ENCODE peak calls at places on chromosomes 7 and 10, in four cellular contexts. T, N, D and L are unnamed samples.

GRCh38 chr10:49512121-49512809 is 26.7 kb downstream of the ERCC6 start:
- DNase-seq in D (no peak), N (peak), T (peak), L (peak)

GRCh38 chr10:11403116-11403515 is 208.3 kb downstream of the USP6NL start:
- DNase-seq in D (no peak), T (no peak), N (no peak), L (no peak)

GRCh38 chr7:111400088-111400487 is 162.2 kb downstream of the IMMP2L start:
- DNase-seq in T (no peak), D (no peak), N (no peak), L (no peak)

GRCh38 chr10:59072038-59072437 is 104.4 kb upstream of the PHYHIPL start:
- DNase-seq in T (no peak), D (no peak), N (no peak), L (no peak)

GRCh38 chr7:41834805-41835694 is 132.2 kb upstream of the INHBA start:
- DNase-seq in D (no peak), N (no peak), T (no peak), L (no peak)

GRCh38 chr10:79106251-79106650 is 37.5 kb downstream of the ZMIZ1 start:
- DNase-seq in N (no peak), T (no peak), D (no peak), L (no peak)

GRCh38 chr10:24153016-24153415 is 55.9 kb upstream of the KIAA1217 start:
- DNase-seq in D (no peak), N (no peak), T (no peak), L (no peak)

GRCh38 chr7:152459724-152460251 is 24.0 kb upstream of the KMT2C start:
- DNase-seq in D (no peak), T (peak), N (no peak), L (no peak)

GRCh38 chr10:103784723-103785418 is 70.5 kb downstream of the SH3PXD2A start:
- DNase-seq in T (no peak), N (no peak), D (no peak), L (no peak)

GRCh38 chr7:3592438-3593134 is 291.5 kb downstream of the SDK1 start:
- DNase-seq in T (no peak), N (peak), D (no peak), L (no peak)

GRCh38 chr10:21531164-21531563 is 2.9 kb upstream of the MLLT10 start:
- DNase-seq in N (no peak), D (no peak), T (peak), L (no peak)

GRCh38 chr10:85789125-85789524 is 577.5 kb downstream of the GRID1 start:
- DNase-seq in D (no peak), N (no peak), T (no peak), L (no peak)

GRCh38 chr7:144903201-144903600 is 67.3 kb upstream of the TPK1 start:
- DNase-seq in D (no peak), T (no peak), N (no peak), L (no peak)

GRCh38 chr10:69465457-69466157 is 14.3 kb downstream of the TSPAN15 start:
- DNase-seq in N (no peak), T (no peak), D (no peak), L (no peak)

GRCh38 chr7:42733040-42733439 is 178.8 kb downstream of the C7orf25 start:
- DNase-seq in D (no peak), N (no peak), T (no peak), L (no peak)

GRCh38 chr7:136405931-136406777 is 429.0 kb upstream of the MTPN start:
- DNase-seq in N (peak), D (no peak), T (peak), L (peak)

GRCh38 chr7:79789584-79790345 is 336.3 kb upstream of the MAGI2 start:
- DNase-seq in D (no peak), T (no peak), N (no peak), L (no peak)

GRCh38 chr10:125455855-125456254 is 227.1 kb downstream of the TEX36 start:
- DNase-seq in T (no peak), D (no peak), N (no peak), L (no peak)

GRCh38 chr10:128009768-128010167 is 102.9 kb downstream of the PTPRE start:
- DNase-seq in N (no peak), T (no peak), D (no peak), L (no peak)

GRCh38 chr10:113922787-113923570 is 68.5 kb downstream of the NHLRC2 start:
- DNase-seq in N (no peak), T (no peak), D (no peak), L (no peak)

GRCh38 chr10:113005380-113005779 is 55.3 kb downstream of the TCF7L2 start:
- DNase-seq in T (no peak), N (no peak), D (no peak), L (no peak)

GRCh38 chr10:132944510-132944909 is 2.1 kb upstream of the CFAP46 start:
- DNase-seq in N (no peak), D (no peak), T (no peak), L (no peak)

GRCh38 chr10:130611239-130611638 is 475.0 kb downstream of the GLRX3 start:
- DNase-seq in D (no peak), N (no peak), T (no peak), L (no peak)
- TF ChIP-seq TARDBP in D (no peak), N (no peak), T (no peak), L (no peak)

DNA sequence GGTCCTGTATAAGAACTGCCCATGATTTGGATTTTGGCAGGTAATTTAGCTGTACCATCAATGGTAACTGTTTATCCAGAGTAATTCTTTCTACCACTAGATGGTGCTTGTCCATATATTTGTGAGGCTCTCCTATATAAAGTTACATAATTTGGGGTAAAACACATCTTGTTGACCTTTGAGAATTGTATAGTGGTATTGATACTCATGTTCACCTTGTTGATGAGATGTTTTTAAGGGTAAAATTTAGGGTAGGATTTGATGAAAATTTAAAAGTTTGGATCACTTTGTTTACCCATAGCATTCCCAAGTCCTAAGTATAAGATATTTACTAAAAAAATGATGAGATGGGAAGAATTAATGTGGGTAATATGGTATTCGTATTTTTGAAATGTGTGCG is 31.6 kb downstream of the ST7 start:
- DNase-seq in T (peak), D (no peak), N (peak), L (peak)
- TF ChIP-seq FOXK2 in T (no peak), D (no peak), N (no peak), L (no peak)

GRCh38 chr7:461118-461452 is 58.6 kb downstream of the PDGFA start:
- DNase-seq in T (no peak), D (no peak), N (no peak), L (no peak)
- TF ChIP-seq BHLHE40 in T (no peak), D (no peak), N (no peak), L (no peak)

DNA sequence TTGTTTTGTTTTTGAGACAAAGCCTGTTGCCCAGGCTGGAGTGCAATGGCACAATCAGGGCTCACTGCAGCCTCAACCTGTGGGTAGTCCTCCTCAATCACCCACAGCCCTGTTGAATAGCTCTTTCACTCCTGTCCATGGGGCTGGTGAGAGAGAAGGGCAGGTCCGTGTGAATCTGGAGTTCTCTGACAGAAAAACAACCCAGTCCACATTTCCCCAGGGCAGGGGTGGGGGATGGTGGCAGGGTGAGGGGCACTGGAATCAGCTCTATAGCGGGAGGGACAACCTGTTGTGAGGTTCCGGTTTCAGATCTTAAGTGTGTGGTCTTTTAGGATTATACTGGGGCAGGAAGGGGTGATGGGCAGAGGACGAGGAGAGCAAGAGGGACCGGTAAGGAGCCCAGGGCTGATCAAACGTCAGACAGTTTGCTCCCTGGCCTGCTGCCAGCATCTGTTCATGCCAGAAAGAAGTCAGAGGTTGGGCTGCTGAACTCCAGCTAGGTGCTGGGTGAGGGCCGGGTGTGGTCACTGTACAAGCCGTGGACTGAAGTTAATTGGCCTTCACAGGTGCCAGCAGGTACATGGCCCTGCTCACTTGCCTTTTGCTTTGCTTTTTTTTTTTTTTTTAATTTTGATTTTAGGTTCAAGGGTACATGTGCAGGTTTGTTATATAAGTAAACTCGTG is 33.2 kb upstream of the MKRN1 start:
- DNase-seq in T (peak), D (no peak), N (peak), L (peak)
- TF ChIP-seq TARDBP in T (no peak), D (no peak), N (no peak), L (no peak)

GRCh38 chr7:101669307-101669706 is 40.2 kb upstream of the MYL10 start:
- DNase-seq in N (no peak), D (no peak), T (peak), L (no peak)
- TF ChIP-seq FOXK2 in N (no peak), D (no peak), T (no peak), L (no peak)

DNA sequence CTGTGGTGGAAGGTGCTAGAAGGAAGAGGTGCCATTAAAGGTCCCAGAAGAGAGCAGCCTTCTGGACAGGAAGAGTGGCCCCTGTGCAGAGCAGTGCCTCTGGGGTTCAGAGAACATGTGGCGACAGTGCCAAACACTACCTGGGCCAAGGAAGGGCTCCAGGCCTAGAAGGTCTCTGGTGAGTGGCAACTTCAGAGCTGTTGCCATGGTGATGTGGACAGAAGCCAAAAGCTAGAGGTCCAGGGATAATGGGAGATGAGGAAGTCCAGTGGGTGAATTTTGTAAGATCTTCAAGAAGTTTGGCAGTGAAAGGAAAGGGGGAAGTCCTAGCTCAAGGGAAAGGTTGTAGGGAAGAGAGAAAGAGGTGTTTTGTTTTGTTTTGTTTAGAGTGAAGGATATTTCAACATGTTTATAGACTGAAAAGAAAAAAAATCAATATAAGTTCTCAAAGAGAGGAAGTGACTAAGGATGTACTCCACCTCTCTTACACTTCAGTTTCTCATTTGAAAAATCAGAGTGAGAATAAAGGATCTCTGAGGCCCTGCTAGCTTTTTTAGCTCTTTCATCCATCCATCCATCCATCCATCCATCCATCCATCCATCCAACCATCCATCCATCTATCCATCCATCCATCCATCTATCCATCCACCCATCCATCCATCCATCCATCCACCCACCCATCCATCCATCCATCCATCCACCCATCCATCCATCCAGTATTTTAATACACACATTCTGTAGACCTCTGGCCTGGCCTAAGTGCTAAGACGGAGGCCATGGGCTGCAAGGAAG is 77.1 kb upstream of the DUSP5 start:
- DNase-seq in N (no peak), T (no peak), D (no peak), L (no peak)
- TF ChIP-seq BHLHE40 in N (no peak), T (no peak), D (no peak), L (no peak)

DNA sequence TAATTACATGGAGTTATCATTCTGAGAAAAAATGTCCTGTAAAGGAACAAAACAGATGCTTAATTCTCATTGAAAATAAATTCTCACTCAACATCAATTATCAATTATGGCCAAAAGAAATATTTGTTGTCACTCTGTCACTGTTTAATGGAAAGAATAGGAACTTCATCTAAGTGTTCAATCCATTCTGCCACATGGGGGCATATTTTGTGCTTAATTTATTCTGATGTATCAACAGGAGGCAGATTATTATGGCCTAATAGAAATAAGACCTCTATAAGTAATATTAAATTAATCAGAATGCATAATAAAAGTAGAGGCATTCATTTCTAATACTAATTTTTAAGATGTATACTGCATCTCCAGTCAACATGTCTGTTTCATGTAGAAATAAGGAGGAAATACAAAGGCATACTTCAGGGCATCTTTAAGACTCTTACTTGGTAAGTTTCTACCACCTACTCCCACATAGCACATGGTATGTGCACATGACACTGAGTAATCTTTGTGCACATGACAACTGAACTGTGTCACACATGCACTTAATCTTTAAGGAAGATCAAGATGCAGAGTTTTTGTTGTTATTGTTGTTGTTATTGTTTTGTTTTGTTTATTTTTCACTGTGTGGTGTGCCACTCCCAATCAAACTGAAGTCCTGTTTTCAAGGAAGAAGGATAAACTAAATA is 420.4 kb upstream of the SEMA3A start:
- DNase-seq in D (no peak), N (no peak), T (no peak), L (no peak)
- TF ChIP-seq TARDBP in D (no peak), N (no peak), T (no peak), L (no peak)

DNA sequence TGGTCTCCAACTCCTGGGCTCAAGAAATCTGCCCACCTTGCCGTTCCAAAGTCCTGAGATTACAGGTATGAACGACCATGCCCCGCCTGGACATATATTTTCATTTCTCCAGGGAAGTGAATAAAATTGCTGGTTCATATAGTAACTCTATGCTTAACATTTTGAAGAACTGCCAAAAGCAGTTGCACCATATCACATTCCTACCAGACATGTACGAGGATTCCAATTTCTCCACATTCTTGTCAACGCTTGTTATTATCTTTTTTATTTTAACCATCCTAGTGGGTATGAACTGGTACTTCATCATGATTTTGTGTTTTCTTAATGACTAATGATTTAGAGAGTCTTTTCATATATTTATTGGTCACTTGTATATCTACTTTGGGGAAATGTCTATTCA is 21.9 kb upstream of the CPN1 start:
- DNase-seq in D (no peak), T (no peak), N (no peak), L (no peak)
- TF ChIP-seq FOXK2 in D (no peak), T (no peak), N (no peak), L (no peak)

DNA sequence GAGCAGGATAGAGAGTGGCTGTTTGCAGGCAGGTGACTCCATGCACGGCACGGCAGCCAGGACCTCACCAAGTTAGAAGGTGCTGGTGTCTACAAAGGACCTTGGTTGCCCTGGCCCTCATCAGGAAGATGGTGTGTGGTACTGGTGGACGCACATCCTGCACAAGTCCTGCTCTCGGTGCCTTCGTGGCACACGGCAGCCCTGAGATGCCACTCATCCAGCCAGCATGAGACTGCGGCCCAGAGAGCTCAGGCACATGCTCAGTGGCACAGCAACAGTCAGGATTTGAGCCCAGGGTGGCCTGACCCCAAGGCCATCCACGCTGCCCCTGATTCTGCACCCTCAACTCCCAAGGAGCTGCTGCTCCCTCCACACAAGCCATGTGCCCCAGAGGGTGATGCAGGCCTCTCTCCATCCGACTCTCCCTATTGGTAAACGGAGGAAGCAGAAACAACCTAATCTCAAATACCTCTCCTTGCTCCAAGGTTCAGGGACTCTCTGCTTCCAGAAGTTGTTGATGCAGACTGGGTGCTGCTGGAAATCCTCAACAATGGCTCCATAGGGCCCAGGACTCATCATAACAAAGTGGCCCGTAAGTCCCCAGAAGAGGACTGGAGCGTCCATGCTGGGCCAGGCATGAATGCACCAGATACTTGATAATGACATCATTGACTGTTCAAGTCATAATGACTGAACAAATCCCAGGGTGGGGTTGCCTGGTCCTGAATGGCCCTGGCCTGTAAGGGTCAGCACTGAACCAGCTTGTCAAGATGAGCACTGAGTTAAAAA is 93.6 kb downstream of the ARHGAP22 start:
- DNase-seq in D (no peak), T (no peak), N (no peak), L (no peak)
- TF ChIP-seq BHLHE40 in D (no peak), T (no peak), N (no peak), L (no peak)